ENCODE peak calls at places on chromosome 10, in six cellular contexts. One of them, this sample, is unnamed.

GRCh38 chr10:29329420-29329819 is 40.5 kb downstream of the LYZL1 start:
- DNase-seq in K562: no peak
- DNase-seq in endothelial cell of umbilical vein: no peak
- DNase-seq in A549: no peak
- DNase-seq in HepG2: peak
- DNase-seq in GM12878: no peak
- DNase-seq in this sample: no peak

GRCh38 chr10:79147796-79148451 is 79.2 kb downstream of the ZMIZ1 start:
- DNase-seq in K562: no peak
- DNase-seq in endothelial cell of umbilical vein: no peak
- DNase-seq in A549: no peak
- DNase-seq in HepG2: no peak
- DNase-seq in GM12878: no peak
- DNase-seq in this sample: no peak

GRCh38 chr10:71765176-71765906 is 8.0 kb downstream of the VSIR start:
- DNase-seq in K562: no peak
- DNase-seq in endothelial cell of umbilical vein: no peak
- DNase-seq in A549: peak
- DNase-seq in HepG2: peak
- DNase-seq in GM12878: no peak
- DNase-seq in this sample: peak

GRCh38 chr10:97292862-97293198 is 393 bp upstream of the ARHGAP19 start:
- DNase-seq in K562: no peak
- DNase-seq in endothelial cell of umbilical vein: no peak
- DNase-seq in A549: no peak
- DNase-seq in HepG2: no peak
- DNase-seq in GM12878: no peak
- DNase-seq in this sample: no peak

GRCh38 chr10:16891375-16892313 is 74.4 kb upstream of the RSU1 start:
- DNase-seq in K562: peak
- DNase-seq in endothelial cell of umbilical vein: peak
- DNase-seq in A549: peak
- DNase-seq in HepG2: peak
- DNase-seq in GM12878: no peak
- DNase-seq in this sample: peak

GRCh38 chr10:122286872-122287271 is 15.8 kb downstream of the BTBD16 start:
- DNase-seq in K562: no peak
- DNase-seq in endothelial cell of umbilical vein: no peak
- DNase-seq in A549: no peak
- DNase-seq in HepG2: no peak
- DNase-seq in GM12878: no peak
- DNase-seq in this sample: peak

GRCh38 chr10:30752481-30752881 is 122.9 kb upstream of the LYZL2 start:
- DNase-seq in K562: peak
- DNase-seq in endothelial cell of umbilical vein: no peak
- DNase-seq in A549: no peak
- DNase-seq in HepG2: no peak
- DNase-seq in GM12878: no peak
- DNase-seq in this sample: no peak

GRCh38 chr10:43254199-43254730 is 12.6 kb downstream of the RASGEF1A start:
- DNase-seq in K562: no peak
- DNase-seq in endothelial cell of umbilical vein: no peak
- DNase-seq in A549: no peak
- DNase-seq in HepG2: no peak
- DNase-seq in GM12878: no peak
- DNase-seq in this sample: no peak

GRCh38 chr10:88213206-88213605 is 349.8 kb downstream of the PTEN start:
- DNase-seq in K562: no peak
- DNase-seq in endothelial cell of umbilical vein: no peak
- DNase-seq in A549: no peak
- DNase-seq in HepG2: no peak
- DNase-seq in GM12878: no peak
- DNase-seq in this sample: no peak

GRCh38 chr10:74078037-74078436 is 72.6 kb downstream of the AP3M1 start:
- DNase-seq in K562: no peak
- DNase-seq in endothelial cell of umbilical vein: peak
- DNase-seq in A549: peak
- DNase-seq in HepG2: no peak
- DNase-seq in GM12878: peak
- DNase-seq in this sample: peak

GRCh38 chr10:22222236-22223190 is 4.7 kb upstream of the EBLN1 start:
- DNase-seq in K562: no peak
- DNase-seq in endothelial cell of umbilical vein: no peak
- DNase-seq in A549: no peak
- DNase-seq in HepG2: no peak
- DNase-seq in GM12878: no peak
- DNase-seq in this sample: no peak

GRCh38 chr10:37885850-37886249 is 28.4 kb upstream of the ZNF248 start:
- DNase-seq in K562: no peak
- DNase-seq in endothelial cell of umbilical vein: no peak
- DNase-seq in A549: no peak
- DNase-seq in HepG2: no peak
- DNase-seq in GM12878: no peak
- DNase-seq in this sample: no peak

GRCh38 chr10:124649209-124649608 is 95.0 kb downstream of the FAM53B start:
- DNase-seq in K562: no peak
- DNase-seq in endothelial cell of umbilical vein: no peak
- DNase-seq in A549: no peak
- DNase-seq in HepG2: no peak
- DNase-seq in GM12878: no peak
- DNase-seq in this sample: peak

GRCh38 chr10:122163182-122164027 is 107.7 kb upstream of the BTBD16 start:
- DNase-seq in K562: no peak
- DNase-seq in endothelial cell of umbilical vein: peak
- DNase-seq in A549: no peak
- DNase-seq in HepG2: no peak
- DNase-seq in GM12878: no peak
- DNase-seq in this sample: peak

GRCh38 chr10:104349623-104350142 is 4.0 kb upstream of the CFAP58 start:
- DNase-seq in K562: no peak
- DNase-seq in endothelial cell of umbilical vein: peak
- DNase-seq in A549: peak
- DNase-seq in HepG2: peak
- DNase-seq in GM12878: peak
- DNase-seq in this sample: peak

GRCh38 chr10:99360935-99361334 is 31.8 kb downstream of the CNNM1 start:
- DNase-seq in K562: no peak
- DNase-seq in endothelial cell of umbilical vein: no peak
- DNase-seq in A549: peak
- DNase-seq in HepG2: no peak
- DNase-seq in GM12878: no peak
- DNase-seq in this sample: no peak

GRCh38 chr10:70417568-70417967 is 13.6 kb downstream of the EIF4EBP2 start:
- DNase-seq in K562: no peak
- DNase-seq in endothelial cell of umbilical vein: no peak
- DNase-seq in A549: no peak
- DNase-seq in HepG2: no peak
- DNase-seq in GM12878: no peak
- DNase-seq in this sample: no peak

GRCh38 chr10:87927091-87927490 is 63.7 kb downstream of the PTEN start:
- DNase-seq in K562: no peak
- DNase-seq in endothelial cell of umbilical vein: peak
- DNase-seq in A549: no peak
- DNase-seq in HepG2: no peak
- DNase-seq in GM12878: no peak
- DNase-seq in this sample: no peak

GRCh38 chr10:75672842-75673241 is 241.4 kb downstream of the LRMDA start:
- DNase-seq in K562: no peak
- DNase-seq in endothelial cell of umbilical vein: no peak
- DNase-seq in A549: no peak
- DNase-seq in HepG2: no peak
- DNase-seq in GM12878: no peak
- DNase-seq in this sample: no peak

GRCh38 chr10:126041804-126042231 is 145.5 kb downstream of the FANK1 start:
- DNase-seq in K562: no peak
- DNase-seq in endothelial cell of umbilical vein: peak
- DNase-seq in A549: peak
- DNase-seq in HepG2: peak
- DNase-seq in GM12878: peak
- DNase-seq in this sample: peak

GRCh38 chr10:52883996-52884871 is 111.7 kb upstream of the MBL2 start:
- DNase-seq in K562: peak
- DNase-seq in endothelial cell of umbilical vein: peak
- DNase-seq in A549: peak
- DNase-seq in HepG2: peak
- DNase-seq in GM12878: peak
- DNase-seq in this sample: peak

GRCh38 chr10:120607710-120608703 is 151.0 kb downstream of the PLPP4 start:
- DNase-seq in K562: peak
- DNase-seq in endothelial cell of umbilical vein: no peak
- DNase-seq in A549: no peak
- DNase-seq in HepG2: no peak
- DNase-seq in GM12878: no peak
- DNase-seq in this sample: no peak

DNA sequence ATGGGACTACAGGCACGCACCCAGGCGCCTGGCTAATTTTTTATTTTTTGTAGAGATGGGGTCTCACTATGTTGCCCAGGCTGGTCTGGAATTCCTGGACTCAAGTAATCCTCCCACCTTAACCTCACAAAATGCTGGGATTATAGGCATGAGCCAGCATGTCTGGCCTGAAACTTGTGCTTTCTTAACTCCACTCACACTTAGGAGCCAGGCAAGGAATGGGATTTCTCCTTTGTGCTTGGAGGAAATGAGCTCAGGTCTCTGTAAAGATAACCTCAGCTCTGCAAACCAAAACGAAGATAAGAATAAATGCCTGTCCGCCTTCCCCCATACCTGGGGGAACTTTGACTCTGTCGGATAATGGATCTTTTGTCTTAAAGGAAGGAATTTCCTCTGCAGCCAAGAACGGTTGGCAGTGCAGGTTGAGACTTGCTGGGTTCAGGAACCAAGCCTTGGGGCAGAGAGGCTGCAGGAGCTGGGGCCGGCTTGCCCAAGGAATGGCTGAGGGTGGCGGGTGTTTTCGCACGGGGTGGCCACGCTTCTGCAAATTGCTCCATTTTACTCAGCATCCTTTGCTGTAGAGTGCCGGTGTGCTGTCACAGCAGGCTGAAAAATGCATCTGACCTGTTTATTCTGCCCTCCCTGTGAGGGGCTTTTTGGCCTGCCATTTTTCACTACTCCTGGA is 174.2 kb downstream of the KIAA1217 start:
- DNase-seq in K562: no peak
- DNase-seq in endothelial cell of umbilical vein: no peak
- DNase-seq in A549: no peak
- DNase-seq in HepG2: peak
- DNase-seq in GM12878: no peak
- DNase-seq in this sample: no peak
- TF ChIP-seq MAX in K562: no peak
- TF ChIP-seq MAX in endothelial cell of umbilical vein: no peak
- TF ChIP-seq MAX in A549: no peak
- TF ChIP-seq MAX in HepG2: no peak
- TF ChIP-seq MAX in GM12878: no peak
- TF ChIP-seq MAX in this sample: no peak

GRCh38 chr10:116097239-116097751 is 175.7 kb downstream of the GFRA1 start:
- DNase-seq in K562: no peak
- DNase-seq in endothelial cell of umbilical vein: no peak
- DNase-seq in A549: no peak
- DNase-seq in HepG2: no peak
- DNase-seq in GM12878: no peak
- DNase-seq in this sample: no peak

GRCh38 chr10:116098411-116099019 is 174.5 kb downstream of the GFRA1 start:
- DNase-seq in K562: no peak
- DNase-seq in endothelial cell of umbilical vein: no peak
- DNase-seq in A549: no peak
- DNase-seq in HepG2: no peak
- DNase-seq in GM12878: no peak
- DNase-seq in this sample: no peak

GRCh38 chr10:116101616-116102015 is 171.4 kb downstream of the GFRA1 start:
- DNase-seq in K562: no peak
- DNase-seq in endothelial cell of umbilical vein: no peak
- DNase-seq in A549: no peak
- DNase-seq in HepG2: no peak
- DNase-seq in GM12878: no peak
- DNase-seq in this sample: no peak

GRCh38 chr10:116096501-116096900 is 176.5 kb downstream of the GFRA1 start:
- DNase-seq in K562: no peak
- DNase-seq in endothelial cell of umbilical vein: no peak
- DNase-seq in A549: no peak
- DNase-seq in HepG2: no peak
- DNase-seq in GM12878: no peak
- DNase-seq in this sample: no peak

DNA sequence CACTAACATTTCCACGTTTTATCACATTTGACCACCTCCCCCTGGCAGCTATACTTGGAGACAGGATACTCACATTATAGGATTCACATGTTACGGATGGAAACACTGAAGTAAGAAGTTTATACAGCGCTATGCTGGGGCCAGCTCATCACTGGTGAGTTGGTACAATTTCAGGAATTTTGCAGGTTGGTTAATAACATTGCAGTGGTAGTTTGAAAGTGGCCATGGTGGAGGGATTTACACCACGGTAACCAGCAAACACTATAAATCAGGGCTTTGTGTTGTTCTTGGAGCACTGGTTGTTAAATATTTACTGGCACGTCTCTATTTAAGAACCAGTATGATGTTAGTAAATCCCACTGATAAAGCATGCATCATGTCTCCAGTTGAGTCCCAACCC is 174.0 kb downstream of the GFRA1 start:
- DNase-seq in K562: no peak
- DNase-seq in endothelial cell of umbilical vein: no peak
- DNase-seq in A549: no peak
- DNase-seq in HepG2: no peak
- DNase-seq in GM12878: no peak
- DNase-seq in this sample: no peak
- TF ChIP-seq MYC in K562: no peak
- TF ChIP-seq MYC in endothelial cell of umbilical vein: no peak
- TF ChIP-seq MYC in A549: no peak
- TF ChIP-seq MYC in HepG2: no peak
- TF ChIP-seq MYC in GM12878: no peak
- TF ChIP-seq MYC in this sample: no peak

GRCh38 chr10:77498210-77498609 is 139.4 kb downstream of the KCNMA1 start:
- DNase-seq in K562: no peak
- DNase-seq in endothelial cell of umbilical vein: no peak
- DNase-seq in A549: no peak
- DNase-seq in HepG2: no peak
- DNase-seq in GM12878: no peak
- DNase-seq in this sample: no peak
- TF ChIP-seq POLR2A in K562: no peak
- TF ChIP-seq POLR2A in endothelial cell of umbilical vein: no peak
- TF ChIP-seq POLR2A in A549: no peak
- TF ChIP-seq POLR2A in HepG2: no peak
- TF ChIP-seq POLR2A in GM12878: no peak
- TF ChIP-seq POLR2A in this sample: no peak

DNA sequence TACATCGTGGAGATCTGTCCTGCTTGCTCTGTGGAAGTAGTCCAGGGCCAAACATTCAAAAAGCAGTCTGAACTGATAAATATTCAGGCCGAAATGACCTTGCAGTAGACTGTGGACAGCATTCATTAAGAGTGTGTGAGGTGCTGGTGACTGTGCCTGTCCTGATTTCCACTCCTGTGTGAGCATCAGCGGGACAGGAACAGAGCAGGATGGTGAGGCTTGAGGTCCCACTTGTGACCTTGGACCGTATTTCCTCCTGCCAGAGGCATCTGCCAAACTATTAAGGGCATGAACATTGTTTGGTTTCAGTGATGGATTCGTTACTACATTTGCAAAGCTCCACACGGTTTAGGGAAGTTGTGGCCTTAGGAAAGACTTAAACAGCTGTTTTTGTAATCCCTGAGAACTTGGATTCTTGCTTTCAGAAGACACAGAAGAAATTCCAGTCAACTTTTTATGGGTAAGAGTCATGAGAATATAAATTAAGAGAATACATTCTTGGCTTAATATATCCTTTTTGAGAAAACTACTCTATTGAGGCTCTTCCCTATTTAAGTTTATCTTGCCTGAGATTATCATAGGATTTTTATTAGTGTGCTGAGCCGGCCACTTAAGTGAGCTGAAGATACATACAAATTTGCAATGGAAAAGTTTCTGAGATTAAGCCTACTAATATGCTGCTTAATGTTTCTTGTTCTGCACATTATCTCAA is 32.9 kb downstream of the CCNY start:
- DNase-seq in K562: no peak
- DNase-seq in endothelial cell of umbilical vein: peak
- DNase-seq in A549: no peak
- DNase-seq in HepG2: no peak
- DNase-seq in GM12878: no peak
- DNase-seq in this sample: peak
- TF ChIP-seq MAX in K562: no peak
- TF ChIP-seq MAX in endothelial cell of umbilical vein: no peak
- TF ChIP-seq MAX in A549: no peak
- TF ChIP-seq MAX in HepG2: no peak
- TF ChIP-seq MAX in GM12878: no peak
- TF ChIP-seq MAX in this sample: no peak